ENCODE peak calls at places on chromosomes 1 and 21, in seven cellular contexts. B, U, C, A, Z, F and S are unnamed samples.

GRCh38 chr21:35814858-35815619 is 245.3 kb downstream of the SETD4 start:
- DNase-seq in U (no peak), Z (no peak), B (no peak), A (no peak), F (no peak), C (peak; percentile 15), S (no peak)

GRCh38 chr1:244778356-244778755 is 57.1 kb upstream of the COX20 start:
- DNase-seq in F (no peak), A (peak; percentile 44), B (no peak), C (peak; percentile 62), Z (no peak), U (no peak), S (no peak)

GRCh38 chr1:161781995-161782394 is 15.9 kb downstream of the ATF6 start:
- DNase-seq in U (no peak), C (no peak), B (no peak), Z (no peak), A (no peak), F (no peak), S (no peak)

GRCh38 chr1:209491496-209491895 is 92.0 kb upstream of the CAMK1G start:
- DNase-seq in A (no peak), B (no peak), U (no peak), Z (no peak), F (no peak), C (no peak), S (no peak)

GRCh38 chr1:45894921-45895320 is 91.5 kb downstream of the MAST2 start:
- DNase-seq in C (no peak), B (no peak), Z (no peak), A (no peak), F (no peak), U (no peak), S (no peak)

GRCh38 chr1:77143529-77144121 is 75.6 kb downstream of the PIGK start:
- DNase-seq in B (no peak), A (peak; percentile 17), C (peak; percentile 16), U (no peak), F (no peak), Z (no peak), S (no peak)

GRCh38 chr1:11729498-11730428 is 6.2 kb upstream of the AGTRAP start:
- DNase-seq in B (no peak), F (peak; percentile 71), Z (no peak), U (no peak), C (peak; percentile 93), A (peak; percentile 10), S (no peak)

GRCh38 chr1:54542120-54542961 is 5.7 kb upstream of the ACOT11 start:
- DNase-seq in U (peak; percentile 90), C (peak; percentile 92), Z (no peak), A (peak; percentile 60), B (peak; percentile 24), F (peak; percentile 90), S (peak; percentile 9)

GRCh38 chr21:34243562-34243961 is 120.2 kb upstream of the KCNE2 start:
- DNase-seq in A (peak; percentile 42), U (no peak), F (no peak), Z (no peak), C (peak; percentile 13), B (no peak), S (no peak)

GRCh38 chr1:12031039-12031980 is 12.0 kb downstream of the MIIP start:
- DNase-seq in Z (no peak), U (no peak), F (peak; percentile 67), B (no peak), C (no peak), A (peak; percentile 39), S (no peak)

GRCh38 chr1:227077783-227078182 is 137.7 kb downstream of the COQ8A start:
- DNase-seq in F (no peak), U (no peak), C (no peak), A (no peak), B (no peak), Z (no peak), S (no peak)

GRCh38 chr1:204564835-204565234 is 48.6 kb downstream of the MDM4 start:
- DNase-seq in B (no peak), A (no peak), C (no peak), U (no peak), Z (no peak), F (no peak), S (peak; percentile 73)

GRCh38 chr1:180415985-180416633 is 86.3 kb downstream of the ACBD6 start:
- DNase-seq in B (no peak), U (no peak), C (peak; percentile 50), Z (peak; percentile 40), A (peak; percentile 70), F (no peak), S (peak; percentile 4)

GRCh38 chr1:17480846-17481245 is 41.4 kb upstream of the RCC2 start:
- DNase-seq in U (no peak), C (no peak), A (no peak), F (no peak), B (no peak), Z (no peak), S (no peak)

GRCh38 chr1:164638506-164639202 is 79.7 kb downstream of the PBX1 start:
- DNase-seq in Z (peak; percentile 81), C (peak; percentile 55), F (no peak), U (no peak), B (no peak), A (no peak), S (no peak)

GRCh38 chr1:106659490-106660244 is 396.8 kb upstream of the PRMT6 start:
- DNase-seq in Z (no peak), C (no peak), A (no peak), F (no peak), B (no peak), U (no peak), S (no peak)

GRCh38 chr1:159752135-159752580 is 28.6 kb upstream of the DUSP23 start:
- DNase-seq in A (peak; percentile 99), U (peak; percentile 77), F (peak; percentile 72), C (peak; percentile 3), Z (no peak), B (no peak), S (no peak)

GRCh38 chr1:77583483-77583882 is 99.0 kb downstream of the ZZZ3 start:
- DNase-seq in U (no peak), A (no peak), C (no peak), B (no peak), F (no peak), Z (no peak), S (no peak)

GRCh38 chr1:66401244-66401643 is 132.7 kb upstream of the SGIP1 start:
- DNase-seq in Z (no peak), C (no peak), A (no peak), U (no peak), B (no peak), F (no peak), S (no peak)